ENCODE peak calls at places on chromosomes 6 and 20, in six cellular contexts. One of them, this sample, is unnamed.
A peak's percentile ranks its signal among the peaks of the same experiment; 100 is the strongest.

GRCh38 chr20:21159658-21160380 is 33.9 kb downstream of the KIZ start:
- DNase-seq in GM23338: no peak
- DNase-seq in H1: no peak
- DNase-seq in mammary epithelial cell: no peak
- DNase-seq in fibroblast of lung: no peak
- DNase-seq in GM23248: no peak
- DNase-seq in this sample: no peak

GRCh38 chr6:77457720-77458349 is 5.5 kb downstream of the HTR1B start:
- DNase-seq in GM23248: peak; percentile 93
- DNase-seq in GM23338: peak; percentile 95
- DNase-seq in H1: no peak
- DNase-seq in fibroblast of lung: peak; percentile 88
- DNase-seq in mammary epithelial cell: peak; percentile 75
- DNase-seq in this sample: peak; percentile 56

GRCh38 chr6:67200626-67201403 is 1434.3 kb upstream of the ADGRB3 start:
- DNase-seq in mammary epithelial cell: no peak
- DNase-seq in GM23248: no peak
- DNase-seq in H1: no peak
- DNase-seq in fibroblast of lung: no peak
- DNase-seq in GM23338: no peak
- DNase-seq in this sample: no peak

GRCh38 chr6:130018830-130019795 is 732 bp downstream of the L3MBTL3 start:
- DNase-seq in GM23248: peak; percentile 64
- DNase-seq in mammary epithelial cell: peak; percentile 42
- DNase-seq in GM23338: peak; percentile 56
- DNase-seq in fibroblast of lung: peak; percentile 56
- DNase-seq in H1: no peak
- DNase-seq in this sample: no peak

GRCh38 chr6:89553446-89553845 is 85.1 kb downstream of the LYRM2 start:
- DNase-seq in fibroblast of lung: no peak
- DNase-seq in H1: no peak
- DNase-seq in mammary epithelial cell: no peak
- DNase-seq in GM23338: no peak
- DNase-seq in GM23248: no peak
- DNase-seq in this sample: no peak

GRCh38 chr6:169371344-169372144 is 117.9 kb upstream of the THBS2 start:
- DNase-seq in mammary epithelial cell: no peak
- DNase-seq in GM23248: peak; percentile 53
- DNase-seq in fibroblast of lung: peak; percentile 23
- DNase-seq in H1: no peak
- DNase-seq in GM23338: peak; percentile 56
- DNase-seq in this sample: no peak

GRCh38 chr20:12171927-12172581 is 254.4 kb downstream of the BTBD3 start:
- DNase-seq in mammary epithelial cell: peak; percentile 80
- DNase-seq in H1: no peak
- DNase-seq in fibroblast of lung: peak; percentile 93
- DNase-seq in GM23248: peak; percentile 24
- DNase-seq in GM23338: peak; percentile 5
- DNase-seq in this sample: no peak

GRCh38 chr6:161444966-161445799 is 171.3 kb upstream of the AGPAT4 start:
- DNase-seq in fibroblast of lung: peak; percentile 69
- DNase-seq in mammary epithelial cell: no peak
- DNase-seq in H1: no peak
- DNase-seq in GM23248: peak; percentile 26
- DNase-seq in GM23338: no peak
- DNase-seq in this sample: no peak

GRCh38 chr6:67016921-67017460 is 1310.0 kb upstream of the EYS start:
- DNase-seq in H1: no peak
- DNase-seq in GM23248: no peak
- DNase-seq in fibroblast of lung: no peak
- DNase-seq in GM23338: no peak
- DNase-seq in mammary epithelial cell: no peak
- DNase-seq in this sample: no peak

GRCh38 chr6:5979650-5980427 is 26.9 kb downstream of the NRN1 start:
- DNase-seq in fibroblast of lung: no peak
- DNase-seq in GM23338: no peak
- DNase-seq in GM23248: peak; percentile 86
- DNase-seq in H1: no peak
- DNase-seq in mammary epithelial cell: peak; percentile 88
- DNase-seq in this sample: no peak

GRCh38 chr6:170099387-170099786 is 191.5 kb downstream of the DLL1 start:
- DNase-seq in fibroblast of lung: no peak
- DNase-seq in mammary epithelial cell: no peak
- DNase-seq in GM23338: no peak
- DNase-seq in H1: no peak
- DNase-seq in GM23248: no peak
- DNase-seq in this sample: no peak

GRCh38 chr6:166996406-166996805 is 2.8 kb upstream of the CEP43 start:
- DNase-seq in H1: no peak
- DNase-seq in GM23338: no peak
- DNase-seq in mammary epithelial cell: peak; percentile 4
- DNase-seq in fibroblast of lung: peak; percentile 73
- DNase-seq in GM23248: no peak
- DNase-seq in this sample: no peak

GRCh38 chr20:32987044-32987825 is 17.0 kb downstream of the SUN5 start:
- DNase-seq in GM23338: no peak
- DNase-seq in H1: no peak
- DNase-seq in GM23248: no peak
- DNase-seq in fibroblast of lung: no peak
- DNase-seq in mammary epithelial cell: no peak
- DNase-seq in this sample: no peak

GRCh38 chr6:117496383-117496990 is 14.0 kb downstream of the DCBLD1 start:
- DNase-seq in GM23338: no peak
- DNase-seq in GM23248: peak; percentile 89
- DNase-seq in mammary epithelial cell: peak; percentile 96
- DNase-seq in H1: no peak
- DNase-seq in fibroblast of lung: peak; percentile 94
- DNase-seq in this sample: no peak

GRCh38 chr6:87333591-87334181 is 4.6 kb upstream of the GJB7 start:
- DNase-seq in GM23338: no peak
- DNase-seq in mammary epithelial cell: peak; percentile 6
- DNase-seq in fibroblast of lung: peak; percentile 37
- DNase-seq in H1: no peak
- DNase-seq in GM23248: peak; percentile 72
- DNase-seq in this sample: no peak

GRCh38 chr6:72894091-72894490 is 272.2 kb downstream of the KCNQ5 start:
- DNase-seq in GM23248: no peak
- DNase-seq in GM23338: no peak
- DNase-seq in fibroblast of lung: peak; percentile 5
- DNase-seq in H1: no peak
- DNase-seq in mammary epithelial cell: peak; percentile 58
- DNase-seq in this sample: no peak

GRCh38 chr6:114879719-114880118 is 536.9 kb upstream of the HS3ST5 start:
- DNase-seq in mammary epithelial cell: no peak
- DNase-seq in fibroblast of lung: no peak
- DNase-seq in GM23338: no peak
- DNase-seq in GM23248: no peak
- DNase-seq in H1: no peak
- DNase-seq in this sample: no peak

GRCh38 chr20:13644010-13644409 is 5.3 kb upstream of the TASP1 start:
- DNase-seq in mammary epithelial cell: peak; percentile 87
- DNase-seq in fibroblast of lung: peak; percentile 90
- DNase-seq in H1: no peak
- DNase-seq in GM23338: peak; percentile 12
- DNase-seq in GM23248: peak; percentile 55
- DNase-seq in this sample: peak; percentile 62

GRCh38 chr20:49513009-49513408 is 30.5 kb upstream of the KCNB1 start:
- DNase-seq in mammary epithelial cell: no peak
- DNase-seq in GM23248: no peak
- DNase-seq in H1: no peak
- DNase-seq in fibroblast of lung: no peak
- DNase-seq in GM23338: no peak
- DNase-seq in this sample: peak; percentile 9

GRCh38 chr6:54262956-54263355 is 45.3 kb upstream of the TINAG start:
- DNase-seq in fibroblast of lung: no peak
- DNase-seq in GM23338: no peak
- DNase-seq in H1: no peak
- DNase-seq in mammary epithelial cell: no peak
- DNase-seq in GM23248: no peak
- DNase-seq in this sample: no peak

GRCh38 chr6:136401749-136402148 is 112.1 kb upstream of the BCLAF1 start:
- DNase-seq in H1: no peak
- DNase-seq in mammary epithelial cell: peak; percentile 32
- DNase-seq in GM23248: peak; percentile 64
- DNase-seq in GM23338: no peak
- DNase-seq in fibroblast of lung: peak; percentile 80
- DNase-seq in this sample: no peak
- TF ChIP-seq EZH2 in H1: no peak
- TF ChIP-seq EZH2 in mammary epithelial cell: no peak
- TF ChIP-seq EZH2 in GM23248: no peak
- TF ChIP-seq EZH2 in GM23338: no peak
- TF ChIP-seq EZH2 in fibroblast of lung: no peak
- TF ChIP-seq EZH2 in this sample: no peak

GRCh38 chr20:47957135-47957534 is 171.9 kb upstream of the SULF2 start:
- DNase-seq in H1: no peak
- DNase-seq in GM23338: no peak
- DNase-seq in GM23248: no peak
- DNase-seq in mammary epithelial cell: no peak
- DNase-seq in fibroblast of lung: no peak
- DNase-seq in this sample: no peak
- H2AFZ ChIP-seq in H1: no peak overlapping the region
- H2AFZ ChIP-seq in GM23338: no peak overlapping the region
- H2AFZ ChIP-seq in GM23248: no peak overlapping the region
- H2AFZ ChIP-seq in mammary epithelial cell: no peak overlapping the region
- H2AFZ ChIP-seq in fibroblast of lung: no peak overlapping the region
- H2AFZ ChIP-seq in this sample: no peak overlapping the region

GRCh38 chr6:112432853-112433252 is 85.7 kb downstream of the RFPL4B start:
- DNase-seq in H1: no peak
- DNase-seq in fibroblast of lung: no peak
- DNase-seq in mammary epithelial cell: no peak
- DNase-seq in GM23338: no peak
- DNase-seq in GM23248: peak; percentile 13
- DNase-seq in this sample: no peak

GRCh38 chr6:112434896-112435295 is 87.8 kb downstream of the RFPL4B start:
- DNase-seq in GM23338: no peak
- DNase-seq in mammary epithelial cell: no peak
- DNase-seq in fibroblast of lung: no peak
- DNase-seq in GM23248: no peak
- DNase-seq in H1: no peak
- DNase-seq in this sample: no peak

GRCh38 chr6:112433457-112433856 is 86.3 kb downstream of the RFPL4B start:
- DNase-seq in H1: no peak
- DNase-seq in GM23248: no peak
- DNase-seq in GM23338: no peak
- DNase-seq in mammary epithelial cell: no peak
- DNase-seq in fibroblast of lung: no peak
- DNase-seq in this sample: no peak

GRCh38 chr6:112429226-112429625 is 82.1 kb downstream of the RFPL4B start:
- DNase-seq in fibroblast of lung: peak; percentile 48
- DNase-seq in GM23338: peak; percentile 70
- DNase-seq in mammary epithelial cell: peak; percentile 6
- DNase-seq in GM23248: peak; percentile 19
- DNase-seq in H1: peak; percentile 33
- DNase-seq in this sample: no peak

DNA sequence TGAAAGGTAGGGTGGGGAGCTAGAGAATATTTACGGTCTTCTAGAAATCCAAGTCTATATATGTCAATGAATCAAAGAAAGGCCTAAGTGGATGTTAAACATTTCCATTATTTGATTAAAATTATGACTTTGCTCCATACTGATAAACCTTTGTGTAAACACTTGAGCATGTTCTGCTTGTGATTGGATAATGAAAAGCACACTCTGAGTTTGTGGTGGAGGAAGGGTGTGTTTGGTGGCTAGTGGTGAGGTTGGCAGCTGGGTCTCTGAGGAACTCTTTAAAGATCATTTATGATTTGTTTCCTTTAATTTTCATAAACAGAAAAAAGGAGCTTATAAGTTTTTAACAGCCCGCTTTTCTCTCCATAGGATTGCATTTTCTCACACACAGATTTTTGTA is 84.7 kb downstream of the RFPL4B start:
- DNase-seq in fibroblast of lung: no peak
- DNase-seq in mammary epithelial cell: no peak
- DNase-seq in GM23338: no peak
- DNase-seq in GM23248: no peak
- DNase-seq in H1: no peak
- DNase-seq in this sample: no peak
- H3K4me1 ChIP-seq in fibroblast of lung: no peaks in the 10 kb centered on the region
- H3K4me1 ChIP-seq in mammary epithelial cell: no peaks in the 10 kb centered on the region
- H3K4me1 ChIP-seq in GM23338: peaks cover 3% of the 10 kb centered on the region
- H3K4me1 ChIP-seq in GM23248: peaks cover 1% of the 10 kb centered on the region
- H3K4me1 ChIP-seq in H1: no peaks in the 10 kb centered on the region
- H3K4me1 ChIP-seq in this sample: no peaks in the 10 kb centered on the region

GRCh38 chr6:137415127-137415833 is 78.9 kb downstream of the OLIG3 start:
- DNase-seq in fibroblast of lung: peak; percentile 58
- DNase-seq in mammary epithelial cell: peak; percentile 49
- DNase-seq in H1: no peak
- DNase-seq in GM23338: peak; percentile 90
- DNase-seq in GM23248: peak; percentile 87
- DNase-seq in this sample: peak; percentile 51
- TF ChIP-seq EZH2 in fibroblast of lung: no peak
- TF ChIP-seq EZH2 in mammary epithelial cell: no peak
- TF ChIP-seq EZH2 in H1: no peak
- TF ChIP-seq EZH2 in GM23338: no peak
- TF ChIP-seq EZH2 in GM23248: no peak
- TF ChIP-seq EZH2 in this sample: no peak

GRCh38 chr6:137983269-137983668 is 116.2 kb downstream of the TNFAIP3 start:
- DNase-seq in GM23338: no peak
- DNase-seq in GM23248: no peak
- DNase-seq in H1: no peak
- DNase-seq in mammary epithelial cell: no peak
- DNase-seq in fibroblast of lung: no peak
- DNase-seq in this sample: no peak

GRCh38 chr6:137982418-137983189 is 115.5 kb downstream of the TNFAIP3 start:
- DNase-seq in fibroblast of lung: no peak
- DNase-seq in GM23248: no peak
- DNase-seq in mammary epithelial cell: no peak
- DNase-seq in GM23338: no peak
- DNase-seq in H1: no peak
- DNase-seq in this sample: no peak

GRCh38 chr6:137980777-137981176 is 113.7 kb downstream of the TNFAIP3 start:
- DNase-seq in fibroblast of lung: no peak
- DNase-seq in H1: no peak
- DNase-seq in GM23338: no peak
- DNase-seq in GM23248: no peak
- DNase-seq in mammary epithelial cell: no peak
- DNase-seq in this sample: no peak

GRCh38 chr6:137978252-137978896 is 111.3 kb downstream of the TNFAIP3 start:
- DNase-seq in GM23248: peak; percentile 27
- DNase-seq in mammary epithelial cell: peak; percentile 71
- DNase-seq in GM23338: no peak
- DNase-seq in H1: no peak
- DNase-seq in fibroblast of lung: peak; percentile 22
- DNase-seq in this sample: peak; percentile 99

GRCh38 chr6:137981758-137982157 is 114.7 kb downstream of the TNFAIP3 start:
- DNase-seq in H1: no peak
- DNase-seq in GM23248: no peak
- DNase-seq in GM23338: no peak
- DNase-seq in fibroblast of lung: no peak
- DNase-seq in mammary epithelial cell: no peak
- DNase-seq in this sample: no peak
- H2AFZ ChIP-seq in H1: no peak overlapping the region
- H2AFZ ChIP-seq in GM23248: no peak overlapping the region
- H2AFZ ChIP-seq in GM23338: no peak overlapping the region
- H2AFZ ChIP-seq in fibroblast of lung: no peak overlapping the region
- H2AFZ ChIP-seq in mammary epithelial cell: no peak overlapping the region
- H2AFZ ChIP-seq in this sample: no peak overlapping the region

GRCh38 chr6:143556529-143556928 is 45.0 kb upstream of the FUCA2 start:
- DNase-seq in GM23338: no peak
- DNase-seq in mammary epithelial cell: no peak
- DNase-seq in H1: no peak
- DNase-seq in fibroblast of lung: peak; percentile 93
- DNase-seq in GM23248: peak; percentile 90
- DNase-seq in this sample: no peak
- H3K4me1 ChIP-seq in GM23338: no peaks in the 10 kb centered on the region
- H3K4me1 ChIP-seq in mammary epithelial cell: peaks cover 7% of the 10 kb centered on the region
- H3K4me1 ChIP-seq in H1: no peaks in the 10 kb centered on the region
- H3K4me1 ChIP-seq in fibroblast of lung: peaks cover 7% of the 10 kb centered on the region
- H3K4me1 ChIP-seq in GM23248: peaks cover 24% of the 10 kb centered on the region
- H3K4me1 ChIP-seq in this sample: no peaks in the 10 kb centered on the region

GRCh38 chr6:64121166-64121565 is 485.6 kb downstream of the PHF3 start:
- DNase-seq in GM23338: no peak
- DNase-seq in GM23248: no peak
- DNase-seq in fibroblast of lung: no peak
- DNase-seq in H1: no peak
- DNase-seq in mammary epithelial cell: no peak
- DNase-seq in this sample: no peak
- TF ChIP-seq EZH2 in GM23338: no peak
- TF ChIP-seq EZH2 in GM23248: no peak
- TF ChIP-seq EZH2 in fibroblast of lung: no peak
- TF ChIP-seq EZH2 in H1: no peak
- TF ChIP-seq EZH2 in mammary epithelial cell: no peak
- TF ChIP-seq EZH2 in this sample: no peak